ENCODE peak calls at places on chromosomes 2 and 18, in nine cellular contexts. One of them, this sample, is unnamed.

GRCh38 chr2:121293450-121294325 is 8.7 kb upstream of the TFCP2L1 start:
- DNase-seq in breast epithelium: no peak
- DNase-seq in astrocyte of the spinal cord: no peak
- DNase-seq in activated CD8-positive, alpha-beta memory T cell treated with anti-CD3 and anti-CD28 coated beads for 24 hours: peak; percentile 37
- DNase-seq in amygdala: no peak
- DNase-seq in A673: no peak
- DNase-seq in NCI-H446 treated with DMSO at 0.1 percent for 48 hours: no peak
- DNase-seq in mucosa of descending colon: peak; percentile 90
- DNase-seq in uterus: no peak
- DNase-seq in this sample: no peak

GRCh38 chr2:18096836-18097405 is 218.5 kb downstream of the KCNS3 start:
- DNase-seq in NCI-H446 treated with DMSO at 0.1 percent for 48 hours: no peak
- DNase-seq in activated CD8-positive, alpha-beta memory T cell treated with anti-CD3 and anti-CD28 coated beads for 24 hours: no peak
- DNase-seq in A673: no peak
- DNase-seq in amygdala: no peak
- DNase-seq in breast epithelium: no peak
- DNase-seq in mucosa of descending colon: no peak
- DNase-seq in uterus: no peak
- DNase-seq in astrocyte of the spinal cord: no peak
- DNase-seq in this sample: no peak

GRCh38 chr2:40097691-40098376 is 318.8 kb upstream of the THUMPD2 start:
- DNase-seq in activated CD8-positive, alpha-beta memory T cell treated with anti-CD3 and anti-CD28 coated beads for 24 hours: no peak
- DNase-seq in NCI-H446 treated with DMSO at 0.1 percent for 48 hours: no peak
- DNase-seq in breast epithelium: no peak
- DNase-seq in astrocyte of the spinal cord: peak; percentile 92
- DNase-seq in uterus: no peak
- DNase-seq in mucosa of descending colon: no peak
- DNase-seq in A673: no peak
- DNase-seq in amygdala: no peak
- DNase-seq in this sample: no peak

GRCh38 chr2:234135750-234136221 is 85.3 kb downstream of the SPP2 start:
- DNase-seq in A673: peak; percentile 81
- DNase-seq in NCI-H446 treated with DMSO at 0.1 percent for 48 hours: peak; percentile 47
- DNase-seq in activated CD8-positive, alpha-beta memory T cell treated with anti-CD3 and anti-CD28 coated beads for 24 hours: peak; percentile 82
- DNase-seq in breast epithelium: no peak
- DNase-seq in mucosa of descending colon: peak; percentile 56
- DNase-seq in astrocyte of the spinal cord: peak; percentile 85
- DNase-seq in uterus: no peak
- DNase-seq in amygdala: no peak
- DNase-seq in this sample: peak; percentile 67

GRCh38 chr2:191907545-191907944 is 60.7 kb upstream of the CAVIN2 start:
- DNase-seq in NCI-H446 treated with DMSO at 0.1 percent for 48 hours: no peak
- DNase-seq in astrocyte of the spinal cord: no peak
- DNase-seq in mucosa of descending colon: no peak
- DNase-seq in A673: no peak
- DNase-seq in activated CD8-positive, alpha-beta memory T cell treated with anti-CD3 and anti-CD28 coated beads for 24 hours: no peak
- DNase-seq in uterus: no peak
- DNase-seq in amygdala: no peak
- DNase-seq in breast epithelium: no peak
- DNase-seq in this sample: no peak

GRCh38 chr18:11728247-11728646 is 39.2 kb downstream of the GNAL start:
- DNase-seq in uterus: no peak
- DNase-seq in breast epithelium: no peak
- DNase-seq in amygdala: no peak
- DNase-seq in A673: peak; percentile 9
- DNase-seq in activated CD8-positive, alpha-beta memory T cell treated with anti-CD3 and anti-CD28 coated beads for 24 hours: no peak
- DNase-seq in astrocyte of the spinal cord: peak; percentile 15
- DNase-seq in mucosa of descending colon: no peak
- DNase-seq in NCI-H446 treated with DMSO at 0.1 percent for 48 hours: no peak
- DNase-seq in this sample: no peak

GRCh38 chr2:223047260-223047761 is 4.7 kb upstream of the KCNE4 start:
- DNase-seq in NCI-H446 treated with DMSO at 0.1 percent for 48 hours: no peak
- DNase-seq in activated CD8-positive, alpha-beta memory T cell treated with anti-CD3 and anti-CD28 coated beads for 24 hours: no peak
- DNase-seq in A673: peak; percentile 72
- DNase-seq in mucosa of descending colon: peak; percentile 19
- DNase-seq in uterus: no peak
- DNase-seq in breast epithelium: no peak
- DNase-seq in amygdala: no peak
- DNase-seq in astrocyte of the spinal cord: peak; percentile 73
- DNase-seq in this sample: no peak

GRCh38 chr18:21656402-21656801 is 44.3 kb downstream of the SNRPD1 start:
- DNase-seq in mucosa of descending colon: no peak
- DNase-seq in uterus: no peak
- DNase-seq in NCI-H446 treated with DMSO at 0.1 percent for 48 hours: no peak
- DNase-seq in breast epithelium: no peak
- DNase-seq in A673: no peak
- DNase-seq in amygdala: no peak
- DNase-seq in astrocyte of the spinal cord: peak; percentile 46
- DNase-seq in activated CD8-positive, alpha-beta memory T cell treated with anti-CD3 and anti-CD28 coated beads for 24 hours: no peak
- DNase-seq in this sample: no peak

GRCh38 chr2:121777699-121778058 is 22.2 kb downstream of the TSN start:
- DNase-seq in breast epithelium: no peak
- DNase-seq in uterus: no peak
- DNase-seq in A673: no peak
- DNase-seq in astrocyte of the spinal cord: peak; percentile 50
- DNase-seq in activated CD8-positive, alpha-beta memory T cell treated with anti-CD3 and anti-CD28 coated beads for 24 hours: no peak
- DNase-seq in NCI-H446 treated with DMSO at 0.1 percent for 48 hours: no peak
- DNase-seq in mucosa of descending colon: no peak
- DNase-seq in amygdala: no peak
- DNase-seq in this sample: no peak

GRCh38 chr18:27413495-27414401 is 228.6 kb upstream of the CHST9 start:
- DNase-seq in breast epithelium: no peak
- DNase-seq in astrocyte of the spinal cord: peak; percentile 68
- DNase-seq in mucosa of descending colon: peak; percentile 6
- DNase-seq in amygdala: no peak
- DNase-seq in activated CD8-positive, alpha-beta memory T cell treated with anti-CD3 and anti-CD28 coated beads for 24 hours: no peak
- DNase-seq in A673: peak; percentile 1
- DNase-seq in uterus: peak; percentile 26
- DNase-seq in NCI-H446 treated with DMSO at 0.1 percent for 48 hours: no peak
- DNase-seq in this sample: no peak

GRCh38 chr18:45562567-45563479 is 52.5 kb upstream of the SLC14A2 start:
- DNase-seq in NCI-H446 treated with DMSO at 0.1 percent for 48 hours: no peak
- DNase-seq in uterus: peak; percentile 47
- DNase-seq in activated CD8-positive, alpha-beta memory T cell treated with anti-CD3 and anti-CD28 coated beads for 24 hours: no peak
- DNase-seq in A673: no peak
- DNase-seq in mucosa of descending colon: peak; percentile 49
- DNase-seq in astrocyte of the spinal cord: no peak
- DNase-seq in amygdala: no peak
- DNase-seq in breast epithelium: no peak
- DNase-seq in this sample: no peak

GRCh38 chr2:218284106-218284811 is 8.0 kb downstream of the TMBIM1 start:
- DNase-seq in uterus: peak; percentile 48
- DNase-seq in amygdala: no peak
- DNase-seq in breast epithelium: no peak
- DNase-seq in astrocyte of the spinal cord: peak; percentile 71
- DNase-seq in activated CD8-positive, alpha-beta memory T cell treated with anti-CD3 and anti-CD28 coated beads for 24 hours: peak; percentile 81
- DNase-seq in A673: no peak
- DNase-seq in NCI-H446 treated with DMSO at 0.1 percent for 48 hours: no peak
- DNase-seq in mucosa of descending colon: no peak
- DNase-seq in this sample: no peak

GRCh38 chr18:13465476-13465875 is 246.9 kb downstream of the LDLRAD4 start:
- DNase-seq in mucosa of descending colon: no peak
- DNase-seq in activated CD8-positive, alpha-beta memory T cell treated with anti-CD3 and anti-CD28 coated beads for 24 hours: no peak
- DNase-seq in NCI-H446 treated with DMSO at 0.1 percent for 48 hours: no peak
- DNase-seq in astrocyte of the spinal cord: no peak
- DNase-seq in uterus: no peak
- DNase-seq in breast epithelium: no peak
- DNase-seq in amygdala: no peak
- DNase-seq in A673: peak; percentile 54
- DNase-seq in this sample: no peak

GRCh38 chr2:84851876-84852275 is 29.0 kb downstream of the TRABD2A start:
- DNase-seq in uterus: no peak
- DNase-seq in amygdala: no peak
- DNase-seq in mucosa of descending colon: no peak
- DNase-seq in astrocyte of the spinal cord: no peak
- DNase-seq in NCI-H446 treated with DMSO at 0.1 percent for 48 hours: no peak
- DNase-seq in A673: no peak
- DNase-seq in breast epithelium: no peak
- DNase-seq in activated CD8-positive, alpha-beta memory T cell treated with anti-CD3 and anti-CD28 coated beads for 24 hours: peak; percentile 56
- DNase-seq in this sample: no peak

GRCh38 chr2:199085201-199085750 is 372.5 kb downstream of the SATB2 start:
- DNase-seq in breast epithelium: no peak
- DNase-seq in activated CD8-positive, alpha-beta memory T cell treated with anti-CD3 and anti-CD28 coated beads for 24 hours: no peak
- DNase-seq in NCI-H446 treated with DMSO at 0.1 percent for 48 hours: no peak
- DNase-seq in amygdala: no peak
- DNase-seq in uterus: no peak
- DNase-seq in mucosa of descending colon: no peak
- DNase-seq in A673: no peak
- DNase-seq in astrocyte of the spinal cord: no peak
- DNase-seq in this sample: no peak

GRCh38 chr2:201114846-201115245 is 1.1 kb upstream of the CFLAR start:
- DNase-seq in A673: no peak
- DNase-seq in amygdala: no peak
- DNase-seq in breast epithelium: no peak
- DNase-seq in mucosa of descending colon: no peak
- DNase-seq in astrocyte of the spinal cord: no peak
- DNase-seq in activated CD8-positive, alpha-beta memory T cell treated with anti-CD3 and anti-CD28 coated beads for 24 hours: no peak
- DNase-seq in uterus: no peak
- DNase-seq in NCI-H446 treated with DMSO at 0.1 percent for 48 hours: no peak
- DNase-seq in this sample: no peak

GRCh38 chr2:5449867-5450266 is 242.3 kb upstream of the SOX11 start:
- DNase-seq in breast epithelium: no peak
- DNase-seq in activated CD8-positive, alpha-beta memory T cell treated with anti-CD3 and anti-CD28 coated beads for 24 hours: no peak
- DNase-seq in mucosa of descending colon: no peak
- DNase-seq in uterus: no peak
- DNase-seq in A673: no peak
- DNase-seq in astrocyte of the spinal cord: no peak
- DNase-seq in amygdala: no peak
- DNase-seq in NCI-H446 treated with DMSO at 0.1 percent for 48 hours: no peak
- DNase-seq in this sample: no peak

GRCh38 chr2:28621172-28622100 is 125.6 kb downstream of the PLB1 start:
- DNase-seq in A673: peak; percentile 74
- DNase-seq in NCI-H446 treated with DMSO at 0.1 percent for 48 hours: no peak
- DNase-seq in uterus: peak; percentile 73
- DNase-seq in activated CD8-positive, alpha-beta memory T cell treated with anti-CD3 and anti-CD28 coated beads for 24 hours: peak; percentile 74
- DNase-seq in astrocyte of the spinal cord: peak; percentile 98
- DNase-seq in amygdala: peak; percentile 9
- DNase-seq in mucosa of descending colon: peak; percentile 83
- DNase-seq in breast epithelium: peak; percentile 69
- DNase-seq in this sample: peak; percentile 79

GRCh38 chr2:220959391-220959802 is 612.7 kb downstream of the EPHA4 start:
- DNase-seq in A673: no peak
- DNase-seq in activated CD8-positive, alpha-beta memory T cell treated with anti-CD3 and anti-CD28 coated beads for 24 hours: no peak
- DNase-seq in uterus: no peak
- DNase-seq in mucosa of descending colon: peak; percentile 3
- DNase-seq in breast epithelium: no peak
- DNase-seq in amygdala: no peak
- DNase-seq in astrocyte of the spinal cord: no peak
- DNase-seq in NCI-H446 treated with DMSO at 0.1 percent for 48 hours: peak; percentile 96
- DNase-seq in this sample: no peak

GRCh38 chr18:13641551-13642439 is 84.6 kb downstream of the FAM210A start:
- DNase-seq in activated CD8-positive, alpha-beta memory T cell treated with anti-CD3 and anti-CD28 coated beads for 24 hours: peak; percentile 43
- DNase-seq in A673: no peak
- DNase-seq in mucosa of descending colon: no peak
- DNase-seq in amygdala: no peak
- DNase-seq in uterus: peak; percentile 36
- DNase-seq in NCI-H446 treated with DMSO at 0.1 percent for 48 hours: no peak
- DNase-seq in breast epithelium: no peak
- DNase-seq in astrocyte of the spinal cord: no peak
- DNase-seq in this sample: no peak

GRCh38 chr18:9694952-9695495 is 13.1 kb upstream of the RAB31 start:
- DNase-seq in activated CD8-positive, alpha-beta memory T cell treated with anti-CD3 and anti-CD28 coated beads for 24 hours: peak; percentile 51
- DNase-seq in astrocyte of the spinal cord: no peak
- DNase-seq in A673: no peak
- DNase-seq in amygdala: no peak
- DNase-seq in mucosa of descending colon: no peak
- DNase-seq in uterus: no peak
- DNase-seq in breast epithelium: no peak
- DNase-seq in NCI-H446 treated with DMSO at 0.1 percent for 48 hours: no peak
- DNase-seq in this sample: no peak

GRCh38 chr18:35526476-35527120 is 28.8 kb upstream of the INO80C start:
- DNase-seq in uterus: peak; percentile 58
- DNase-seq in NCI-H446 treated with DMSO at 0.1 percent for 48 hours: no peak
- DNase-seq in A673: peak; percentile 66
- DNase-seq in mucosa of descending colon: no peak
- DNase-seq in astrocyte of the spinal cord: peak; percentile 39
- DNase-seq in activated CD8-positive, alpha-beta memory T cell treated with anti-CD3 and anti-CD28 coated beads for 24 hours: no peak
- DNase-seq in amygdala: no peak
- DNase-seq in breast epithelium: no peak
- DNase-seq in this sample: no peak

GRCh38 chr2:161814008-161814660 is 189.9 kb downstream of the SLC4A10 start:
- DNase-seq in uterus: no peak
- DNase-seq in activated CD8-positive, alpha-beta memory T cell treated with anti-CD3 and anti-CD28 coated beads for 24 hours: no peak
- DNase-seq in NCI-H446 treated with DMSO at 0.1 percent for 48 hours: no peak
- DNase-seq in astrocyte of the spinal cord: no peak
- DNase-seq in amygdala: no peak
- DNase-seq in A673: no peak
- DNase-seq in breast epithelium: no peak
- DNase-seq in mucosa of descending colon: no peak
- DNase-seq in this sample: no peak

GRCh38 chr2:84861539-84861938 is 19.3 kb downstream of the TRABD2A start:
- DNase-seq in breast epithelium: no peak
- DNase-seq in astrocyte of the spinal cord: no peak
- DNase-seq in activated CD8-positive, alpha-beta memory T cell treated with anti-CD3 and anti-CD28 coated beads for 24 hours: no peak
- DNase-seq in uterus: no peak
- DNase-seq in amygdala: no peak
- DNase-seq in NCI-H446 treated with DMSO at 0.1 percent for 48 hours: no peak
- DNase-seq in mucosa of descending colon: no peak
- DNase-seq in A673: no peak
- DNase-seq in this sample: no peak

This sample was measured in NCI-H2107.